ENCODE peak calls at places on chromosomes 12 and 14, in seven cellular contexts. R is dorsolateral prefrontal cortex, T is Peyer's patch, W is GM13977, P is Calu3, B is HCEC 1CT, K is EL. G is an unnamed sample.
A peak's percentile ranks its signal among the peaks of the same experiment; 100 is the strongest.

GRCh38 chr14:74244115-74244514 is 4.9 kb downstream of the VSX2 start:
- DNase-seq in B (no peak), K (no peak), W (no peak), T (no peak), P (peak; percentile 16), R (no peak), G (no peak)

GRCh38 chr12:124909831-124910560 is 4.5 kb downstream of the UBC start:
- DNase-seq in K (peak; percentile 43), R (no peak), W (no peak), P (no peak), B (peak; percentile 63), T (no peak), G (peak; percentile 59)

GRCh38 chr12:105477873-105478272 is 147.4 kb downstream of the C12orf75 start:
- DNase-seq in P (no peak), K (no peak), B (no peak), W (no peak), R (no peak), T (no peak), G (no peak)

GRCh38 chr12:93080994-93081809 is 152.1 kb upstream of the EEA1 start:
- DNase-seq in T (no peak), B (peak; percentile 68), P (no peak), K (peak; percentile 67), W (no peak), R (no peak), G (no peak)

GRCh38 chr14:99971929-99972747 is 93.1 kb upstream of the EVL start:
- DNase-seq in B (no peak), W (no peak), T (no peak), P (no peak), R (no peak), K (peak; percentile 24), G (peak; percentile 61)

GRCh38 chr12:7989827-7990491 is 42.6 kb upstream of the FOXJ2 start:
- DNase-seq in P (no peak), W (peak; percentile 23), K (no peak), B (no peak), T (no peak), R (no peak), G (no peak)

GRCh38 chr14:69331206-69331605 is 66.9 kb downstream of the ERH start:
- DNase-seq in R (no peak), K (no peak), T (peak; percentile 15), P (no peak), B (no peak), W (no peak), G (peak; percentile 21)

GRCh38 chr14:55802986-55803431 is 223.0 kb downstream of the KTN1 start:
- DNase-seq in P (peak; percentile 40), B (peak; percentile 78), K (peak; percentile 42), R (no peak), T (no peak), W (no peak), G (peak; percentile 52)

GRCh38 chr12:106138646-106139421 is at the start of gene NUAK1:
- DNase-seq in W (peak; percentile 52), P (peak; percentile 80), R (peak; percentile 70), B (peak; percentile 7), K (peak; percentile 64), T (peak; percentile 60), G (peak; percentile 83)

GRCh38 chr14:53391631-53392030 is 238.5 kb upstream of the DDHD1 start:
- DNase-seq in W (no peak), T (no peak), R (no peak), K (peak; percentile 89), B (peak; percentile 87), P (no peak), G (peak; percentile 92)

GRCh38 chr12:25502071-25502555 is 51.0 kb downstream of the LMNTD1 start:
- DNase-seq in K (no peak), R (no peak), W (no peak), B (no peak), T (no peak), P (no peak), G (no peak)

GRCh38 chr14:32762886-32763285 is 175.8 kb upstream of the NPAS3 start:
- DNase-seq in T (no peak), W (no peak), B (no peak), R (no peak), K (no peak), P (no peak), G (peak; percentile 19)

GRCh38 chr12:121467638-121468403 is 67.9 kb downstream of the RNF34 start:
- DNase-seq in R (no peak), P (peak; percentile 37), B (no peak), W (peak; percentile 54), T (no peak), K (peak; percentile 21), G (peak; percentile 48)

GRCh38 chr12:94769746-94770396 is 119.5 kb upstream of the TMCC3 start:
- DNase-seq in R (no peak), W (peak; percentile 27), T (no peak), K (no peak), B (no peak), P (no peak), G (no peak)

GRCh38 chr12:66403746-66404145 is 101.5 kb downstream of the HELB start:
- DNase-seq in K (no peak), T (no peak), B (no peak), P (peak; percentile 24), W (no peak), R (peak; percentile 51), G (no peak)

GRCh38 chr14:24857277-24857676 is 192.7 kb downstream of the STXBP6 start:
- DNase-seq in P (no peak), T (no peak), R (no peak), B (no peak), W (no peak), K (no peak), G (no peak)

GRCh38 chr12:90995041-90995440 is 9.7 kb downstream of the EPYC start:
- DNase-seq in K (no peak), W (no peak), T (no peak), R (no peak), B (no peak), P (no peak), G (no peak)

GRCh38 chr12:79127268-79127895 is 262.8 kb downstream of the SYT1 start:
- DNase-seq in B (peak; percentile 96), W (peak; percentile 14), P (no peak), K (peak; percentile 73), T (no peak), R (no peak), G (peak; percentile 95)